ENCODE peak calls at places on chromosomes 6 and 20, in nine cellular contexts. One of them, this sample, is unnamed.

GRCh38 chr6:126959765-126960164 is 158.7 kb upstream of the RSPO3 start:
- DNase-seq in Calu3: no peak
- DNase-seq in AG10803: no peak
- DNase-seq in bronchial epithelial cell: no peak
- DNase-seq in upper lobe of right lung: no peak
- DNase-seq in AG08396: no peak
- DNase-seq in NCI-H1092: no peak
- DNase-seq in sciatic nerve: no peak
- DNase-seq in DMS79 treated with DMSO at 0.1 percent for 48 hours: no peak
- DNase-seq in this sample: no peak

GRCh38 chr6:35363293-35363750 is 21.0 kb downstream of the PPARD start:
- DNase-seq in Calu3: no peak
- DNase-seq in AG10803: peak; percentile 65
- DNase-seq in DMS79 treated with DMSO at 0.1 percent for 48 hours: no peak
- DNase-seq in NCI-H1092: no peak
- DNase-seq in bronchial epithelial cell: no peak
- DNase-seq in upper lobe of right lung: peak; percentile 76
- DNase-seq in AG08396: no peak
- DNase-seq in sciatic nerve: no peak
- DNase-seq in this sample: no peak

GRCh38 chr6:104955491-104955890 is 1.4 kb upstream of the LIN28B start:
- DNase-seq in upper lobe of right lung: no peak
- DNase-seq in AG10803: no peak
- DNase-seq in bronchial epithelial cell: no peak
- DNase-seq in NCI-H1092: no peak
- DNase-seq in DMS79 treated with DMSO at 0.1 percent for 48 hours: no peak
- DNase-seq in AG08396: no peak
- DNase-seq in Calu3: no peak
- DNase-seq in sciatic nerve: no peak
- DNase-seq in this sample: no peak

GRCh38 chr6:149476789-149477455 is 7.9 kb downstream of the ZC3H12D start:
- DNase-seq in NCI-H1092: no peak
- DNase-seq in Calu3: no peak
- DNase-seq in sciatic nerve: no peak
- DNase-seq in AG10803: no peak
- DNase-seq in AG08396: no peak
- DNase-seq in DMS79 treated with DMSO at 0.1 percent for 48 hours: no peak
- DNase-seq in bronchial epithelial cell: no peak
- DNase-seq in upper lobe of right lung: no peak
- DNase-seq in this sample: no peak

GRCh38 chr6:168256940-168257339 is 62.6 kb downstream of the DACT2 start:
- DNase-seq in DMS79 treated with DMSO at 0.1 percent for 48 hours: no peak
- DNase-seq in AG08396: no peak
- DNase-seq in sciatic nerve: no peak
- DNase-seq in AG10803: no peak
- DNase-seq in NCI-H1092: no peak
- DNase-seq in Calu3: no peak
- DNase-seq in bronchial epithelial cell: no peak
- DNase-seq in upper lobe of right lung: no peak
- DNase-seq in this sample: no peak

GRCh38 chr6:137927777-137928218 is 60.7 kb downstream of the TNFAIP3 start:
- DNase-seq in DMS79 treated with DMSO at 0.1 percent for 48 hours: no peak
- DNase-seq in upper lobe of right lung: no peak
- DNase-seq in AG10803: no peak
- DNase-seq in Calu3: no peak
- DNase-seq in sciatic nerve: no peak
- DNase-seq in NCI-H1092: no peak
- DNase-seq in bronchial epithelial cell: no peak
- DNase-seq in AG08396: no peak
- DNase-seq in this sample: peak; percentile 33

GRCh38 chr20:50729925-50730764 is 1.2 kb upstream of the PARD6B start:
- DNase-seq in Calu3: peak; percentile 48
- DNase-seq in AG08396: peak; percentile 46
- DNase-seq in sciatic nerve: peak; percentile 56
- DNase-seq in upper lobe of right lung: no peak
- DNase-seq in NCI-H1092: no peak
- DNase-seq in DMS79 treated with DMSO at 0.1 percent for 48 hours: peak; percentile 26
- DNase-seq in AG10803: peak; percentile 17
- DNase-seq in bronchial epithelial cell: no peak
- DNase-seq in this sample: peak; percentile 47

GRCh38 chr6:114339706-114340105 is 3.1 kb downstream of the HS3ST5 start:
- DNase-seq in AG08396: no peak
- DNase-seq in DMS79 treated with DMSO at 0.1 percent for 48 hours: no peak
- DNase-seq in Calu3: no peak
- DNase-seq in AG10803: no peak
- DNase-seq in NCI-H1092: no peak
- DNase-seq in bronchial epithelial cell: peak; percentile 4
- DNase-seq in upper lobe of right lung: no peak
- DNase-seq in sciatic nerve: no peak
- DNase-seq in this sample: no peak

GRCh38 chr6:41704656-41705328 is 30.6 kb downstream of the TFEB start:
- DNase-seq in sciatic nerve: no peak
- DNase-seq in bronchial epithelial cell: no peak
- DNase-seq in AG10803: no peak
- DNase-seq in DMS79 treated with DMSO at 0.1 percent for 48 hours: no peak
- DNase-seq in AG08396: no peak
- DNase-seq in upper lobe of right lung: no peak
- DNase-seq in Calu3: no peak
- DNase-seq in NCI-H1092: no peak
- DNase-seq in this sample: peak; percentile 49

GRCh38 chr20:42902519-42902908 is 287.2 kb downstream of the PTPRT start:
- DNase-seq in DMS79 treated with DMSO at 0.1 percent for 48 hours: no peak
- DNase-seq in AG08396: no peak
- DNase-seq in AG10803: no peak
- DNase-seq in bronchial epithelial cell: no peak
- DNase-seq in Calu3: no peak
- DNase-seq in sciatic nerve: no peak
- DNase-seq in NCI-H1092: no peak
- DNase-seq in upper lobe of right lung: no peak
- DNase-seq in this sample: no peak

GRCh38 chr6:14254505-14254904 is 136.9 kb downstream of the CD83 start:
- DNase-seq in Calu3: no peak
- DNase-seq in AG08396: no peak
- DNase-seq in upper lobe of right lung: no peak
- DNase-seq in bronchial epithelial cell: no peak
- DNase-seq in DMS79 treated with DMSO at 0.1 percent for 48 hours: no peak
- DNase-seq in AG10803: no peak
- DNase-seq in NCI-H1092: no peak
- DNase-seq in sciatic nerve: no peak
- DNase-seq in this sample: no peak

GRCh38 chr6:157169656-157170055 is 153.7 kb downstream of the TMEM242 start:
- DNase-seq in DMS79 treated with DMSO at 0.1 percent for 48 hours: no peak
- DNase-seq in sciatic nerve: no peak
- DNase-seq in AG08396: no peak
- DNase-seq in NCI-H1092: no peak
- DNase-seq in Calu3: no peak
- DNase-seq in AG10803: peak; percentile 12
- DNase-seq in upper lobe of right lung: no peak
- DNase-seq in bronchial epithelial cell: no peak
- DNase-seq in this sample: no peak

GRCh38 chr6:26215200-26216014 is 128.2 kb downstream of the HFE start:
- DNase-seq in Calu3: peak; percentile 35
- DNase-seq in AG10803: no peak
- DNase-seq in sciatic nerve: no peak
- DNase-seq in AG08396: no peak
- DNase-seq in NCI-H1092: no peak
- DNase-seq in bronchial epithelial cell: peak; percentile 47
- DNase-seq in DMS79 treated with DMSO at 0.1 percent for 48 hours: no peak
- DNase-seq in upper lobe of right lung: no peak
- DNase-seq in this sample: no peak

GRCh38 chr6:162076816-162077215 is 650.8 kb downstream of the PRKN start:
- DNase-seq in upper lobe of right lung: no peak
- DNase-seq in sciatic nerve: no peak
- DNase-seq in AG08396: no peak
- DNase-seq in DMS79 treated with DMSO at 0.1 percent for 48 hours: no peak
- DNase-seq in Calu3: no peak
- DNase-seq in bronchial epithelial cell: no peak
- DNase-seq in NCI-H1092: no peak
- DNase-seq in AG10803: no peak
- DNase-seq in this sample: no peak

GRCh38 chr6:85464722-85465150 is 14.9 kb downstream of the NT5E start:
- DNase-seq in AG10803: peak; percentile 82
- DNase-seq in bronchial epithelial cell: peak; percentile 97
- DNase-seq in DMS79 treated with DMSO at 0.1 percent for 48 hours: no peak
- DNase-seq in upper lobe of right lung: no peak
- DNase-seq in sciatic nerve: no peak
- DNase-seq in Calu3: peak; percentile 42
- DNase-seq in AG08396: peak; percentile 41
- DNase-seq in NCI-H1092: no peak
- DNase-seq in this sample: no peak

GRCh38 chr20:45995213-45996097 is 13.3 kb upstream of the MMP9 start:
- DNase-seq in DMS79 treated with DMSO at 0.1 percent for 48 hours: no peak
- DNase-seq in AG10803: no peak
- DNase-seq in NCI-H1092: no peak
- DNase-seq in AG08396: no peak
- DNase-seq in bronchial epithelial cell: peak; percentile 51
- DNase-seq in Calu3: no peak
- DNase-seq in upper lobe of right lung: no peak
- DNase-seq in sciatic nerve: no peak
- DNase-seq in this sample: no peak

GRCh38 chr6:104983296-104983695 is 26.4 kb downstream of the LIN28B start:
- DNase-seq in sciatic nerve: no peak
- DNase-seq in DMS79 treated with DMSO at 0.1 percent for 48 hours: no peak
- DNase-seq in NCI-H1092: no peak
- DNase-seq in Calu3: no peak
- DNase-seq in AG08396: no peak
- DNase-seq in bronchial epithelial cell: no peak
- DNase-seq in upper lobe of right lung: no peak
- DNase-seq in AG10803: no peak
- DNase-seq in this sample: no peak

This sample was measured in colonic mucosa.